ENCODE peak calls at places on chromosomes 13 and 19, in seven cellular contexts. T is testis; J is A549; N is PC-3; M is cardiac muscle cell; G is suprapubic skin; V is CD8-positive, alpha-beta memory T cell. D is an unnamed sample.

GRCh38 chr13:22648325-22648758 is 532.4 kb upstream of the SGCG start:
- DNase-seq in M (no peak), J (no peak), G (no peak), N (no peak), V (no peak), T (peak), D (no peak)

GRCh38 chr19:45076029-45076850 is at the start of gene ZNF296:
- DNase-seq in M (peak), T (peak), N (peak), J (peak), G (peak), V (peak), D (no peak)

GRCh38 chr19:33810821-33811220 is 14.2 kb downstream of the KCTD15 start:
- DNase-seq in G (no peak), V (no peak), N (no peak), J (no peak), T (no peak), M (no peak), D (no peak)

GRCh38 chr19:13366529-13367143 is 139.6 kb downstream of the CACNA1A start:
- DNase-seq in M (peak), N (peak), J (peak), V (no peak), G (no peak), T (no peak), D (no peak)

GRCh38 chr19:5189318-5189607 is 151.3 kb downstream of the PTPRS start:
- DNase-seq in M (no peak), G (no peak), N (no peak), V (no peak), J (no peak), T (no peak), D (no peak)

GRCh38 chr13:24074687-24075086 is 85.8 kb upstream of the SPATA13 start:
- DNase-seq in M (no peak), G (no peak), J (no peak), T (no peak), N (peak), V (no peak), D (no peak)

GRCh38 chr13:100305398-100305797 is 216.5 kb downstream of the PCCA start:
- DNase-seq in N (no peak), M (no peak), T (no peak), J (no peak), G (no peak), V (no peak), D (no peak)

GRCh38 chr13:40342901-40343300 is 323.5 kb downstream of the FOXO1 start:
- DNase-seq in T (no peak), N (no peak), G (no peak), J (no peak), V (no peak), M (no peak), D (no peak)

GRCh38 chr19:31572671-31573298 is 223.5 kb upstream of the TSHZ3 start:
- DNase-seq in T (no peak), N (no peak), M (no peak), J (no peak), G (no peak), V (no peak), D (no peak)

GRCh38 chr13:29920018-29920643 is 69.7 kb upstream of the UBL3 start:
- DNase-seq in J (no peak), N (peak), T (no peak), G (no peak), M (no peak), V (no peak), D (no peak)

GRCh38 chr13:51663980-51664957 is 80.0 kb downstream of the WDFY2 start:
- DNase-seq in V (no peak), M (peak), T (peak), N (peak), J (no peak), G (no peak), D (no peak)

GRCh38 chr19:46288896-46289588 is 7.8 kb upstream of the HIF3A start:
- DNase-seq in G (no peak), V (no peak), M (peak), N (peak), J (peak), T (no peak), D (peak)

DNA sequence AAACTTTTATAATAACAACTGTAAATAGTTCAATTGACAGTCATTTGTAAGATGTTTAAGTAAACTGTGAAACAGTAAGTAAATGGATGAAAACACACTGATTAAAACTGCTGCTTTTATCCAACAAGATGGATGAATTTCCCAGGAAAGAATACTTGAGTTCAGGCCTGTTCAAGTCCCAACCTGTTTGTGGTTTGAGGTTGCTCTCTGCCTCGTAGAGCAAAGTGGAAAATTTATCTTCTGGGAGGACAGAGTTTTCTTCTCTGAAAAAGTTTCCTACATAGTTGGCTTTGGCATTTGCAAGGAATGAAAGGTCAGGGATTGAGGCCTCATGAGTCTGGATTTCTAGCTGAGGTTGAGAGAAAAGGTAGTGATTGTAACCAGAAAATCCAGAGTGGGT is 15.2 kb upstream of the ZNF543 start:
- DNase-seq in T (no peak), M (no peak), J (no peak), N (no peak), G (no peak), V (no peak), D (no peak)
- H3K27ac ChIP-seq in T (no peak), M (no peak), J (no peak), N (no peak), G (no peak), V (no peak), D (no peak)

GRCh38 chr13:28531195-28531955 is 36.4 kb upstream of the FLT1 start:
- DNase-seq in M (peak), N (peak), T (peak), J (no peak), V (no peak), G (no peak), D (no peak)
- H3K4me3 ChIP-seq in M (peak), N (peak), T (peak), J (no peak), V (no peak), G (peak), D (peak)

GRCh38 chr13:43267916-43268315 is 244.5 kb downstream of the DNAJC15 start:
- DNase-seq in M (no peak), J (no peak), V (no peak), N (no peak), T (no peak), G (no peak), D (no peak)
- H3K27ac ChIP-seq in M (peak), J (peak), V (no peak), N (peak), T (no peak), G (no peak), D (no peak)

GRCh38 chr19:55408320-55408836 is 790 bp upstream of the UBE2S start:
- DNase-seq in G (no peak), M (no peak), N (no peak), J (no peak), T (no peak), V (no peak), D (no peak)
- H3K4me3 ChIP-seq in G (peak), M (peak), N (peak), J (peak), T (peak), V (peak), D (peak)

GRCh38 chr19:1812426-1813196 is 535 bp upstream of the ATP8B3 start:
- DNase-seq in N (peak), J (peak), T (peak), V (peak), G (peak), M (peak), D (peak)
- H3K27ac ChIP-seq in N (peak), J (peak), T (peak), V (peak), G (peak), M (no peak), D (peak)

GRCh38 chr19:58516246-58516836 is 3.3 kb downstream of the ZBTB45 start:
- DNase-seq in T (no peak), M (no peak), V (no peak), G (no peak), J (no peak), N (no peak), D (no peak)

GRCh38 chr19:58516964-58517833 is 2.4 kb downstream of the ZBTB45 start:
- DNase-seq in V (no peak), G (no peak), N (no peak), J (no peak), M (no peak), T (no peak), D (no peak)

GRCh38 chr19:58513694-58514563 is 2.1 kb upstream of the SLC27A5 start:
- DNase-seq in M (peak), G (peak), T (peak), V (peak), J (peak), N (peak), D (no peak)

GRCh38 chr19:58514564-58515020 is 2.8 kb upstream of the SLC27A5 start:
- DNase-seq in G (no peak), T (no peak), N (no peak), M (no peak), V (no peak), J (no peak), D (no peak)

GRCh38 chr19:58515259-58515658 is 3.5 kb upstream of the SLC27A5 start:
- DNase-seq in M (no peak), T (no peak), V (no peak), J (no peak), G (no peak), N (no peak), D (no peak)
- H3K4me3 ChIP-seq in M (no peak), T (no peak), V (no peak), J (no peak), G (no peak), N (no peak), D (no peak)

GRCh38 chr19:51491586-51491985 is 10.0 kb downstream of the SIGLEC12 start:
- DNase-seq in G (no peak), M (no peak), T (no peak), V (no peak), N (no peak), J (no peak), D (no peak)

GRCh38 chr19:51489113-51489512 is 10.8 kb downstream of the CEACAM18 start:
- DNase-seq in N (peak), G (no peak), V (no peak), J (no peak), T (no peak), M (no peak), D (no peak)

GRCh38 chr19:51488491-51488890 is 10.2 kb downstream of the CEACAM18 start:
- DNase-seq in M (no peak), G (no peak), V (no peak), T (no peak), J (no peak), N (no peak), D (no peak)

GRCh38 chr19:51493776-51494175 is 7.8 kb downstream of the SIGLEC12 start:
- DNase-seq in G (no peak), V (no peak), T (no peak), J (no peak), M (no peak), N (no peak), D (no peak)

DNA sequence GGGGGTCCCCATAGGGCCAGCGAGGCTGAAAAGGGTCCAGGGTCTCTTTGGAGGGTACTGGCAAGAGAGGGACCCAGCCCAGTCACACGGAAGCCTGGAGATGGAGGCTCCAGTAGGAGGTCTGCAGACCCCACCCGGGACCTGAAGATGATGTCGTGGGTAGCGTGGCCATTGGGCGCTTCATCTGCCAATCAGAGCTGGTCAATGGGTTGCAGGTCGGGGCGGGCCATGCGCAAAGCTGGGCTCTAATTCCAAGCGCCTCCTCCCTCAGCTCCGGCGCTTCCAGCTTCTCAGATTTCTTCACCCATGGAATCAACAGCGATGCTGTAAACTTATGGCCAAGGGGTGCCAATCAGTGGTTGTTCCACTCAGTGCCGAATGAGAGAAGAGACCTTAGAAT is 10.9 kb downstream of the SIGLEC12 start:
- DNase-seq in T (peak), J (no peak), M (no peak), G (no peak), V (no peak), N (no peak), D (no peak)
- H3K27ac ChIP-seq in T (no peak), J (no peak), M (no peak), G (no peak), V (no peak), N (no peak), D (no peak)

GRCh38 chr13:85028035-85028434 is 771.2 kb downstream of the SLITRK6 start:
- DNase-seq in M (no peak), G (no peak), J (no peak), N (no peak), T (no peak), V (no peak), D (no peak)
- H3K4me3 ChIP-seq in M (no peak), G (no peak), J (no peak), N (no peak), T (no peak), V (no peak), D (no peak)

D was measured in AG04450.